ENCODE peak calls at places on chromosomes 2 and 18, in eight cellular contexts. P, M, W, Z, N, S, C and B are unnamed samples.

GRCh38 chr2:207166349-207167128 is 791 bp upstream of the KLF7 start:
- DNase-seq in Z (peak), S (peak), N (peak), C (peak), W (peak), P (peak), M (peak), B (peak)

GRCh38 chr2:147382322-147382948 is 462.4 kb upstream of the ACVR2A start:
- DNase-seq in W (no peak), N (no peak), Z (no peak), P (no peak), C (no peak), M (no peak), S (no peak), B (peak)

GRCh38 chr2:23241106-23241505 is 143.9 kb upstream of the KLHL29 start:
- DNase-seq in M (no peak), C (no peak), N (no peak), W (no peak), P (no peak), S (no peak), Z (no peak), B (no peak)

GRCh38 chr2:222939208-222939846 is 78.5 kb downstream of the ACSL3 start:
- DNase-seq in M (no peak), W (peak), S (peak), C (no peak), P (peak), N (no peak), Z (peak), B (peak)

GRCh38 chr2:165293439-165294420 is 54.5 kb downstream of the SCN2A start:
- DNase-seq in C (no peak), P (no peak), Z (no peak), W (peak), M (no peak), S (peak), N (no peak), B (peak)

GRCh38 chr2:241139531-241140444 is 9.5 kb downstream of the PASK start:
- DNase-seq in M (no peak), P (no peak), N (peak), Z (no peak), W (no peak), S (no peak), C (no peak), B (no peak)

GRCh38 chr2:63737085-63737701 is 104.5 kb upstream of the UGP2 start:
- DNase-seq in P (no peak), M (no peak), C (no peak), W (no peak), S (peak), N (no peak), Z (no peak), B (no peak)

GRCh38 chr2:216492951-216493685 is 5.5 kb upstream of the RPL37A start:
- DNase-seq in Z (no peak), N (no peak), P (no peak), C (no peak), S (no peak), M (no peak), W (no peak), B (no peak)

GRCh38 chr2:78175642-78176041 is 653.5 kb upstream of the LRRTM4 start:
- DNase-seq in M (no peak), P (no peak), N (no peak), C (no peak), Z (no peak), S (no peak), W (no peak), B (no peak)

GRCh38 chr18:60675801-60676200 is 303.2 kb upstream of the MC4R start:
- DNase-seq in M (no peak), C (no peak), N (no peak), P (no peak), Z (no peak), S (no peak), W (no peak), B (no peak)

GRCh38 chr2:7449287-7449686 is 532.1 kb downstream of the RNF144A start:
- DNase-seq in P (no peak), C (no peak), S (no peak), W (no peak), M (no peak), N (no peak), Z (no peak), B (no peak)

GRCh38 chr2:70684846-70685622 is 83.0 kb downstream of the ADD2 start:
- DNase-seq in P (no peak), N (no peak), W (peak), Z (no peak), C (no peak), M (no peak), S (no peak), B (no peak)

GRCh38 chr18:27599202-27599829 is 414.2 kb upstream of the CHST9 start:
- DNase-seq in C (no peak), S (peak), Z (peak), N (no peak), P (no peak), W (peak), M (no peak), B (no peak)

GRCh38 chr2:241559489-241560180 is 1.1 kb downstream of the BOK start:
- DNase-seq in S (peak), C (no peak), M (no peak), Z (peak), N (no peak), W (peak), P (peak), B (no peak)

GRCh38 chr18:58578835-58579560 is 49.9 kb downstream of the ALPK2 start:
- DNase-seq in S (peak), N (no peak), W (no peak), P (no peak), Z (no peak), C (no peak), M (no peak), B (no peak)

GRCh38 chr2:127673304-127674069 is 1.8 kb downstream of the LIMS2 start:
- DNase-seq in Z (peak), S (no peak), N (no peak), C (no peak), W (no peak), M (no peak), P (no peak), B (no peak)

GRCh38 chr2:111091811-111092211 is 28.9 kb upstream of the BCL2L11 start:
- DNase-seq in M (no peak), P (no peak), Z (no peak), C (no peak), W (no peak), S (no peak), N (no peak), B (no peak)

GRCh38 chr18:74957588-74958224 is 251.2 kb downstream of the PTGR3 start:
- DNase-seq in Z (no peak), M (no peak), N (no peak), C (no peak), S (no peak), W (no peak), P (no peak), B (no peak)

GRCh38 chr2:23092831-23093230 is 292.1 kb upstream of the KLHL29 start:
- DNase-seq in S (no peak), N (no peak), Z (no peak), C (no peak), P (no peak), W (no peak), M (no peak), B (no peak)

GRCh38 chr2:239052720-239053665 is 205.1 kb downstream of the TWIST2 start:
- DNase-seq in Z (no peak), M (no peak), S (no peak), N (peak), C (no peak), P (no peak), W (no peak), B (no peak)

GRCh38 chr2:20617892-20618467 is 32.9 kb downstream of the HS1BP3 start:
- DNase-seq in C (peak), S (peak), N (peak), W (peak), M (peak), P (peak), Z (no peak), B (peak)
- TF ChIP-seq POLR2A in C (peak), S (peak), N (no peak), W (no peak), M (no peak), P (peak), Z (no peak), B (no peak)

DNA sequence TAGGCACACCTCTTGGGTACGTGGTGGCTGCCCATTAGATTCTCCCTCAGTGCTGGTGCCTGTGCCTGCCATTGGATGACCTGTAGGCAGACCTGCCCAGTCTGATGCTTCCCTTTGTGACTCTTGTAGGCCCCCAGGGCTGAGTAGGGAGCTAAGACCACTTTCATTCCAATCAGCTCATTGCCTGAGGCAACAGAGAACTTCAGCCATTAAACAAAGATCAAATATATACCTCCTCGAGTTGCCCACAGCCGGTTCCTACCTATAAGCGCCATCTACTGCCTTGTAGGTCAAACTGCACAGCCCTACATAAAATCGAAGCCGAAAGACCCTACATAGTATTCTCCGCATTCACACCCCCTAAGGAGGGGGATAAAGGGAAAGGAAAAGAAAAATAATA is 184.6 kb downstream of the ETAA1 start:
- DNase-seq in Z (peak), M (no peak), W (peak), P (no peak), S (no peak), N (no peak), C (no peak), B (no peak)
- TF ChIP-seq CTCF in Z (peak), M (peak), W (peak), P (no peak), S (peak), N (no peak), C (no peak), B (no peak)

DNA sequence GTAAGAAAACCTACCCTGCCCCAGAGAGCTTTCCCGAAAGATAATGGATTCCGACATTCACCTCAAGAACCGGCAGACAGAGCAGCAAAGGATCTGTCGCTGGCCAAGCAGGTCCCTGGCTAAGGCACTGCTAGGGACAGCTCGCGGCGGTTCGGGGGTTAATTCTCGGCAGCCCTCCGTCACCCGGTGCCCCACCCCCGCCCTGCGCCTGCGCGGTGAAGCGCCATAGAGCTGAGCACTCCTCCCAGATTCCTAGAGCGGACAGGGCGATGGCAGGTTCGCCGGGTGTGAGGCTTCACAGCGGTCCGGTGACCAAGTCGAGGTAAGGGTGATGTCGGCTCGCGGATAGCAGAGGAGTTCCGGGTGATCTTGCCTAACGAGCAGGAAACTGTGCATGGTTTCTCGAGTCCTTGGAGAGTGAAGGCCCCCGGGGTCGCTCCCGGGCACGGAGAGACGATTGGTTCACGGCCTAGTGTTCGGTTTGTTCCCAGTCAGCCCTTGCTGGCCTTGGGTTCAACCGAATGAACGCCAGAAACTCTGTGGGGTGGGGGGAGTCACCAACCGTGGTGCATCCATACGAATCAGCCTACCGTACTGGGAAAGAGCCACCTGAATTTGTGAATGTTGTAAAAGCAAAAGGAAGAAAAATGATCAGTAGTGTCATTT is at the start of gene ZSCAN30:
- DNase-seq in N (peak), M (peak), W (peak), P (peak), C (peak), S (peak), Z (peak), B (peak)
- TF ChIP-seq POLR2A in N (peak), M (no peak), W (peak), P (peak), C (peak), S (peak), Z (peak), B (peak)

GRCh38 chr2:101037161-101037755 is 35.2 kb downstream of the RPL31 start:
- DNase-seq in W (no peak), M (no peak), S (no peak), P (no peak), N (no peak), Z (no peak), C (no peak), B (no peak)

GRCh38 chr2:101038455-101039255 is 36.6 kb downstream of the RPL31 start:
- DNase-seq in S (peak), M (no peak), P (no peak), W (peak), N (no peak), Z (peak), C (no peak), B (no peak)

GRCh38 chr2:101040072-101040471 is 38.0 kb downstream of the RPL31 start:
- DNase-seq in M (no peak), S (no peak), C (no peak), Z (no peak), N (no peak), P (no peak), W (no peak), B (no peak)

GRCh38 chr2:101040761-101041160 is 38.7 kb downstream of the RPL31 start:
- DNase-seq in N (no peak), W (no peak), Z (no peak), P (no peak), C (no peak), S (no peak), M (no peak), B (no peak)

GRCh38 chr2:101036562-101036961 is 34.5 kb downstream of the RPL31 start:
- DNase-seq in M (no peak), N (no peak), Z (no peak), W (peak), S (no peak), C (no peak), P (no peak), B (no peak)
- TF ChIP-seq CTCF in M (peak), N (no peak), Z (peak), W (peak), S (peak), C (peak), P (peak), B (peak)

GRCh38 chr18:47930844-47931706 is 616 bp upstream of the SMAD2 start:
- DNase-seq in P (peak), Z (peak), W (peak), C (peak), S (peak), N (peak), M (peak), B (peak)
- TF ChIP-seq POLR2A in P (peak), Z (peak), W (peak), C (peak), S (peak), N (no peak), M (no peak), B (peak)

GRCh38 chr2:118094503-118094902 is 6.2 kb downstream of the INSIG2 start:
- DNase-seq in N (no peak), C (no peak), W (no peak), Z (no peak), S (no peak), M (no peak), P (no peak), B (no peak)

GRCh38 chr2:118091140-118091478 is 2.8 kb downstream of the INSIG2 start:
- DNase-seq in C (no peak), S (no peak), M (no peak), Z (no peak), P (no peak), N (no peak), W (no peak), B (no peak)

GRCh38 chr2:118088051-118089014 is at the start of gene INSIG2:
- DNase-seq in W (peak), Z (peak), M (peak), C (peak), S (peak), N (peak), P (peak), B (peak)

GRCh38 chr2:118089015-118089800 is 937 bp downstream of the INSIG2 start:
- DNase-seq in Z (no peak), P (no peak), C (no peak), W (peak), N (no peak), S (peak), M (no peak), B (peak)

GRCh38 chr2:118090387-118091139 is 2.3 kb downstream of the INSIG2 start:
- DNase-seq in Z (no peak), M (no peak), C (no peak), P (no peak), S (no peak), W (no peak), N (no peak), B (no peak)
- TF ChIP-seq CTCF in Z (no peak), M (no peak), C (no peak), P (no peak), S (no peak), W (no peak), N (no peak), B (no peak)